ENCODE peak calls at places on chromosomes 11 and 22, in seven cellular contexts. L is CD4-positive, alpha-beta memory T cell; V is naive thymus-derived CD4-positive, alpha-beta T cell; S is tibial nerve; Y is trophoblast cell; F is fibroblast of lung; K is Peyer's patch. G is an unnamed sample. For H3K27me3 and H3K4me1, the result is how much of the 10 kb centered on the place peaks cover.

GRCh38 chr11:123587044-123587443 is 67.4 kb downstream of the SCN3B start:
- DNase-seq in F (no peak), S (no peak), V (no peak), Y (no peak), K (no peak), L (no peak), G (no peak)

GRCh38 chr22:44112191-44112590 is 68.5 kb upstream of the PARVG start:
- DNase-seq in V (no peak), K (no peak), S (no peak), F (no peak), L (no peak), Y (no peak), G (no peak)

GRCh38 chr11:108222686-108223448 is at the start of gene ATM:
- DNase-seq in S (peak), Y (peak), K (peak), V (peak), L (peak), F (peak), G (peak)

GRCh38 chr11:17256512-17256911 is 20.0 kb upstream of the NUCB2 start:
- DNase-seq in V (no peak), S (no peak), L (no peak), K (no peak), Y (no peak), F (peak), G (no peak)

GRCh38 chr11:128291835-128292234 is 295.5 kb downstream of the ETS1 start:
- DNase-seq in L (peak), F (no peak), K (peak), V (peak), S (no peak), Y (no peak), G (no peak)

GRCh38 chr11:112805658-112806057 is 155.6 kb upstream of the NCAM1 start:
- DNase-seq in Y (no peak), K (no peak), F (no peak), V (no peak), S (no peak), L (no peak), G (no peak)

GRCh38 chr11:125364085-125364822 is 131.8 kb downstream of the FEZ1 start:
- DNase-seq in F (peak), S (no peak), K (no peak), L (no peak), Y (no peak), V (no peak), G (no peak)

GRCh38 chr11:91299980-91300379 is 924.6 kb upstream of the FAT3 start:
- DNase-seq in Y (no peak), S (no peak), V (no peak), F (peak), L (no peak), K (no peak), G (no peak)

GRCh38 chr11:134275534-134276395 is at the start of gene GLB1L3:
- DNase-seq in V (peak), S (no peak), L (peak), K (peak), F (peak), Y (no peak), G (no peak)

GRCh38 chr22:44786136-44786535 is 33.8 kb downstream of the ARHGAP8 start:
- DNase-seq in Y (no peak), S (no peak), K (no peak), F (no peak), V (no peak), L (no peak), G (no peak)

DNA sequence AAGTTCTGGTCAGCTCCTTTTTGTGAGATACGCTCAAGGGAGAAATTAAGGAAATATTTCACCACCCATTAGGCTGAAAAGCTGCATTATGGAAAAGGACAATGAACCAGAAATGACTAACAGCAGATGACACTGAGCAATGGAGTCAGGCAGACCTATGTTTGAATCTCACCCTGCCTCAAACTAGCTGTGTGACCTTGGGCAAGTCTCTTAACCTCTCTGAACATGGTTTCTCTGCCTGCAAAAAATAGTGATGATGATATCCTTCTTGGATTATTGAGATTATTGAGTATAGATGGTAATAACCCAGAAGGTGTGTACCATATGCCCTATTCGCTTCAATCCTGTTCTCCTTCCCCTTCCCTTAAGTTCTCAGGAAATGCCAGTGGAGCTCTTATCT is 2.9 kb upstream of the PRDM11 start:
- DNase-seq in L (no peak), Y (no peak), F (no peak), K (no peak), V (no peak), S (no peak), G (no peak)
- H3K27me3 ChIP-seq in L (under half), Y (under half), F (under half), K (under half), V (under half), S (under half), G (under half)

GRCh38 chr22:23232094-23232905 is 52.0 kb downstream of the BCR start:
- DNase-seq in L (no peak), V (no peak), Y (no peak), F (no peak), S (no peak), K (no peak), G (peak)
- H3K4me1 ChIP-seq in L (half or more), V (half or more), Y (under half), F (under half), S (under half), K (under half), G (under half)

GRCh38 chr11:69051381-69052342 is 2.9 kb downstream of the TPCN2 start:
- DNase-seq in V (no peak), F (no peak), Y (no peak), L (no peak), S (no peak), K (no peak), G (no peak)
- H3K27ac ChIP-seq in V (peak), F (no peak), Y (no peak), L (no peak), S (peak), K (no peak), G (no peak)

DNA sequence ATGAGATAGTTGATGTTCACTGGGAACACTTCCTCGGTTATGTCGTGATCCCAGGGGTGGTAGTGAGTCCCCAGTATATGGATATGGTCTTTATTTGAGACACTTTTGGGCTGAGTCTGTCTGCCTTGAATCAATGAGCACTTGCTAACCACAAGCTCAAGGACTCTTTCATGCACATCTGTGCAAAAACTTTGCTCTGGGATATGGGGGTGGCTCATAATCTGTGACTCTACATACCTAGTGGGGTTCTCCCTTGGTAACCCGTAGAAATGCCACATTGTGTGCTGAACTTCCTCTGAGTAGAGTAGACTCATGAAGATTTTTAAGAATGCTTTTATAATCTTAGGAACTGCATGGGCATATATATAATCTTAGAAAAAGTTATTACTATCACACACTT is 69.3 kb downstream of the SWAP70 start:
- DNase-seq in V (no peak), L (no peak), Y (no peak), S (no peak), K (no peak), F (no peak), G (no peak)
- H3K27me3 ChIP-seq in V (under half), L (under half), Y (under half), S (under half), K (under half), F (under half), G (under half)

GRCh38 chr11:8060801-8061554 is 20.0 kb upstream of the TUB start:
- DNase-seq in S (no peak), L (no peak), Y (no peak), K (no peak), V (no peak), F (no peak), G (no peak)
- H3K4me1 ChIP-seq in S (under half), L (under half), Y (under half), K (under half), V (under half), F (under half), G (under half)

GRCh38 chr11:13302440-13302958 is 24.9 kb downstream of the BMAL1 start:
- DNase-seq in Y (no peak), S (no peak), K (no peak), F (no peak), L (no peak), V (no peak), G (no peak)

GRCh38 chr11:13301522-13301921 is 23.9 kb downstream of the BMAL1 start:
- DNase-seq in V (no peak), Y (no peak), L (no peak), F (no peak), K (no peak), S (no peak), G (no peak)

GRCh38 chr11:13308704-13309103 is 31.1 kb downstream of the BMAL1 start:
- DNase-seq in V (no peak), K (no peak), Y (no peak), L (no peak), S (no peak), F (no peak), G (no peak)

GRCh38 chr11:13304655-13305340 is 27.2 kb downstream of the BMAL1 start:
- DNase-seq in K (no peak), S (no peak), L (no peak), V (no peak), F (no peak), Y (no peak), G (no peak)

DNA sequence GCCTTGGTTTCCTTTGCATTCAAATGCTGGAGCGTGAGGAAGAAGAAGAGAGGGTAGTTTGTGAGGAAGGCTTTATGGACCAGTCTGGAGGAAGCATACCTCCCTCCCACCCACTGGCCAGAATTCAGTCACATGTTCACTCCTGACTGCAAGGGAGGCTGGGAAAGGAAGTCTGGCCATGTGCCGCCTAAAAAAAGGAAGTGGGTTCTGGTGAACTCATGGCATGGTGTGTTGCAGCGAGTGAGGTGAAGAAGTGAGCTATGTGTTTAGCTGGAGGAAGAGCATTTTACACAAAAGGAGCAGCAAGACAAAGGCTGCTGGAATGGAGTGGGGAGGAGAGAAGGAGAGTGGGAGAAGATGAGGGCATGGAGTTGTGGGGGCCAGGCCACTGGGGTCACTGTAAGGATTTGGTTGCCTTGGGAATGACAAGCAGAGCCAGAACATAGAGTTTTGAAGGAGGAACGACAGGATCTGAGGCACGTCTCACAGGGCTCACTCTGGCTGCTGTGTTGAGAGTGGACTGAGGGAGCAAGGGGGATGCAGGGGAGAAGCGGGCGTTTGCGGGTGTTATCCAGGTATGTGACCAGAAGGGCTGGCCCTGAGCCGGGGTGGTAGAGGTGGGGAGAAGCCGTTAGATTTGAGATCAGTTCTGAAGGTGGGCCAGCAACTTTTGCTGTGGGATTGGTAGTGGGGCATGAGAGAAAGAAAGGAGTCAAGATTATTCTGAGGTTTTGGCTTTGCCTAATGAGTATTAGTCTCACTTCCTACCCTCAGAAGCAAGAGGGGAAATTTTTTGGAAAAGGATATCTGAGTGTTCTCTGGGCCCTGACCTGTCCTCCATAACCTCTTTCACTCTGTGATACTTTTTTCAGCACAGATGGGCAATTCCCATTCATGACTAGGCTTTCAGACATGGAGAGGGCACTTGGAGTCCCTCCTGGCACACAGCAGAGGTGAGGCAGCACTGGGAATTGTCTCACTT is 26.4 kb downstream of the BMAL1 start:
- DNase-seq in Y (no peak), S (peak), L (no peak), F (no peak), K (no peak), V (no peak), G (no peak)
- H3K27ac ChIP-seq in Y (no peak), S (no peak), L (no peak), F (no peak), K (no peak), V (no peak), G (peak)

GRCh38 chr11:72249961-72250360 is 6.0 kb upstream of the PHOX2A start:
- DNase-seq in S (no peak), L (no peak), F (no peak), K (no peak), V (no peak), Y (no peak), G (no peak)
- H3K27me3 ChIP-seq in S (under half), L (under half), F (half or more), K (under half), V (under half), Y (under half), G (under half)

GRCh38 chr22:17924076-17924475 is 100.3 kb downstream of the MICAL3 start:
- DNase-seq in Y (no peak), L (no peak), F (no peak), S (no peak), V (no peak), K (no peak), G (no peak)

GRCh38 chr22:17927062-17927461 is 97.3 kb downstream of the MICAL3 start:
- DNase-seq in F (no peak), Y (no peak), S (no peak), L (no peak), K (no peak), V (no peak), G (no peak)

GRCh38 chr22:17922925-17923898 is 101.1 kb downstream of the MICAL3 start:
- DNase-seq in F (peak), Y (no peak), L (no peak), V (no peak), K (no peak), S (no peak), G (no peak)

GRCh38 chr22:17926516-17926915 is 97.8 kb downstream of the MICAL3 start:
- DNase-seq in V (no peak), K (no peak), S (no peak), Y (no peak), F (no peak), L (no peak), G (no peak)

GRCh38 chr22:17924735-17925727 is 99.3 kb downstream of the MICAL3 start:
- DNase-seq in F (no peak), K (no peak), S (no peak), V (no peak), L (no peak), Y (no peak), G (no peak)
- H3K4me1 ChIP-seq in F (under half), K (under half), S (half or more), V (under half), L (under half), Y (under half), G (under half)

GRCh38 chr22:19110064-19110458 is 12.2 kb downstream of the DGCR2 start:
- DNase-seq in K (no peak), Y (no peak), L (no peak), F (no peak), S (no peak), V (no peak), G (no peak)

GRCh38 chr22:19109198-19110063 is 12.8 kb downstream of the DGCR2 start:
- DNase-seq in K (peak), S (peak), V (peak), Y (no peak), F (peak), L (peak), G (no peak)

GRCh38 chr22:19113429-19113828 is 8.8 kb downstream of the DGCR2 start:
- DNase-seq in K (no peak), S (no peak), V (no peak), Y (no peak), L (no peak), F (no peak), G (no peak)

GRCh38 chr22:19111584-19111983 is 10.6 kb downstream of the DGCR2 start:
- DNase-seq in K (no peak), L (no peak), F (no peak), S (no peak), Y (no peak), V (no peak), G (no peak)

GRCh38 chr22:19111140-19111539 is 11.1 kb downstream of the DGCR2 start:
- DNase-seq in L (no peak), K (no peak), S (no peak), Y (no peak), V (no peak), F (no peak), G (no peak)
- H3K27ac ChIP-seq in L (peak), K (no peak), S (no peak), Y (no peak), V (peak), F (no peak), G (no peak)

GRCh38 chr11:44305643-44306468 is 4.1 kb downstream of the ALX4 start:
- DNase-seq in V (no peak), S (no peak), Y (no peak), L (peak), K (peak), F (no peak), G (no peak)
- H3K27me3 ChIP-seq in V (under half), S (under half), Y (half or more), L (half or more), K (under half), F (half or more), G (under half)

G was measured in right cardiac atrium.